ENCODE peak calls at places on chromosomes 11 and 22, in seven cellular contexts. H is adrenal gland, O is HFF-Myc, M is lung, I is tibial artery, E is Panc1, Q is lower leg skin. U is an unnamed sample.

GRCh38 chr11:64711138-64711943 is 11.7 kb downstream of the NRXN2 start:
- DNase-seq in H (no peak), O (no peak), M (no peak), I (no peak), E (no peak), Q (no peak), U (no peak)

GRCh38 chr22:27032121-27032761 is 374.9 kb downstream of the MIAT start:
- DNase-seq in H (no peak), O (no peak), M (no peak), I (peak), E (no peak), Q (no peak), U (no peak)

GRCh38 chr22:46576556-46577351 is 39.3 kb upstream of the CELSR1 start:
- DNase-seq in H (peak), O (no peak), M (no peak), I (no peak), E (no peak), Q (no peak), U (peak)

GRCh38 chr22:45263790-45264269 is 20.9 kb upstream of the UPK3A start:
- DNase-seq in H (peak), O (peak), M (peak), I (peak), E (peak), Q (peak), U (peak)

GRCh38 chr11:101127348-101127698 is 2.3 kb downstream of the PGR start:
- DNase-seq in H (peak), O (no peak), M (peak), I (peak), E (no peak), Q (peak), U (no peak)

GRCh38 chr11:69386594-69387408 is 92.8 kb downstream of the MYEOV start:
- DNase-seq in H (no peak), O (no peak), M (no peak), I (no peak), E (no peak), Q (peak), U (no peak)

GRCh38 chr11:134068829-134069425 is at the start of gene JAM3:
- DNase-seq in H (peak), O (peak), M (peak), I (peak), E (no peak), Q (peak), U (peak)

GRCh38 chr11:77446911-77447629 is 26.8 kb downstream of the PAK1 start:
- DNase-seq in H (no peak), O (no peak), M (no peak), I (no peak), E (no peak), Q (no peak), U (no peak)

GRCh38 chr11:16280256-16280682 is 76.1 kb downstream of the SOX6 start:
- DNase-seq in H (no peak), O (no peak), M (no peak), I (peak), E (no peak), Q (no peak), U (no peak)

GRCh38 chr11:100855466-100856067 is 168.5 kb downstream of the ARHGAP42 start:
- DNase-seq in H (no peak), O (no peak), M (no peak), I (no peak), E (no peak), Q (no peak), U (peak)

GRCh38 chr22:46046299-46046685 is 69.3 kb upstream of the WNT7B start:
- DNase-seq in H (no peak), O (no peak), M (no peak), I (no peak), E (no peak), Q (peak), U (no peak)

GRCh38 chr11:64566042-64566914 is 24.7 kb upstream of the SLC22A12 start:
- DNase-seq in H (peak), O (peak), M (peak), I (peak), E (no peak), Q (no peak), U (peak)

GRCh38 chr11:131912127-131912526 is 541.7 kb downstream of the NTM start:
- DNase-seq in H (no peak), O (no peak), M (no peak), I (no peak), E (no peak), Q (no peak), U (no peak)

GRCh38 chr11:119684361-119685072 is 44.5 kb downstream of the NECTIN1 start:
- DNase-seq in H (peak), O (peak), M (no peak), I (no peak), E (no peak), Q (no peak), U (peak)

GRCh38 chr22:30204015-30204741 is 42.4 kb downstream of the LIF start:
- DNase-seq in H (no peak), O (no peak), M (no peak), I (no peak), E (no peak), Q (peak), U (no peak)

GRCh38 chr22:47032091-47032943 is 269.9 kb downstream of the TBC1D22A start:
- DNase-seq in H (no peak), O (no peak), M (peak), I (no peak), E (no peak), Q (no peak), U (no peak)

GRCh38 chr11:125165111-125165663 is 636 bp downstream of the PKNOX2 start:
- DNase-seq in H (peak), O (no peak), M (no peak), I (peak), E (no peak), Q (peak), U (peak)

GRCh38 chr11:134575504-134576230 is 163.6 kb upstream of the B3GAT1 start:
- DNase-seq in H (no peak), O (no peak), M (peak), I (no peak), E (no peak), Q (no peak), U (no peak)

GRCh38 chr22:26476705-26477340 is 6.8 kb downstream of the HPS4 start:
- DNase-seq in H (no peak), O (no peak), M (no peak), I (no peak), E (no peak), Q (no peak), U (no peak)

GRCh38 chr22:44068422-44069191 is 44.5 kb downstream of the PARVB start:
- DNase-seq in H (no peak), O (no peak), M (peak), I (peak), E (no peak), Q (no peak), U (no peak)

GRCh38 chr11:2686360-2687222 is 13.2 kb downstream of the KCNQ1OT1 start:
- DNase-seq in H (peak), O (no peak), M (no peak), I (no peak), E (no peak), Q (peak), U (no peak)

GRCh38 chr22:24521791-24522245 is 26.7 kb downstream of the UPB1 start:
- DNase-seq in H (no peak), O (no peak), M (peak), I (no peak), E (peak), Q (no peak), U (peak)

GRCh38 chr11:121311373-121311772 is 18.8 kb downstream of the SC5D start:
- DNase-seq in H (no peak), O (no peak), M (no peak), I (no peak), E (no peak), Q (no peak), U (no peak)

GRCh38 chr11:67045314-67045713 is 11.3 kb upstream of the RHOD start:
- DNase-seq in H (peak), O (no peak), M (no peak), I (no peak), E (no peak), Q (no peak), U (peak)

GRCh38 chr22:39674536-39674935 is 104.0 kb downstream of the CACNA1I start:
- DNase-seq in H (no peak), O (no peak), M (no peak), I (no peak), E (no peak), Q (no peak), U (peak)

GRCh38 chr11:44445500-44446340 is 119.7 kb upstream of the CD82 start:
- DNase-seq in H (no peak), O (no peak), M (peak), I (no peak), E (no peak), Q (peak), U (no peak)

GRCh38 chr11:117618273-117618672 is 178.7 kb downstream of the DSCAML1 start:
- DNase-seq in H (no peak), O (no peak), M (no peak), I (no peak), E (no peak), Q (no peak), U (no peak)

GRCh38 chr11:117616979-117617378 is 180.0 kb downstream of the DSCAML1 start:
- DNase-seq in H (no peak), O (no peak), M (no peak), I (no peak), E (no peak), Q (no peak), U (no peak)

GRCh38 chr11:117612111-117612510 is 184.9 kb downstream of the DSCAML1 start:
- DNase-seq in H (no peak), O (no peak), M (no peak), I (no peak), E (no peak), Q (no peak), U (no peak)

GRCh38 chr11:117613521-117613920 is 183.5 kb downstream of the DSCAML1 start:
- DNase-seq in H (no peak), O (no peak), M (no peak), I (no peak), E (no peak), Q (no peak), U (no peak)

GRCh38 chr11:117614695-117615094 is 182.3 kb downstream of the DSCAML1 start:
- DNase-seq in H (no peak), O (no peak), M (no peak), I (no peak), E (no peak), Q (no peak), U (no peak)
- TF ChIP-seq CTCF in H (no peak), O (no peak), M (no peak), I (no peak), E (no peak), Q (no peak), U (no peak)

GRCh38 chr11:76209671-76209955 is 3.3 kb upstream of the WNT11 start:
- DNase-seq in H (no peak), O (no peak), M (no peak), I (no peak), E (no peak), Q (no peak), U (no peak)

GRCh38 chr11:76207642-76208378 is 1.5 kb upstream of the WNT11 start:
- DNase-seq in H (peak), O (no peak), M (peak), I (peak), E (peak), Q (peak), U (peak)

GRCh38 chr11:76208438-76208828 is 2.1 kb upstream of the WNT11 start:
- DNase-seq in H (no peak), O (no peak), M (no peak), I (no peak), E (no peak), Q (no peak), U (no peak)

GRCh38 chr11:76209956-76210885 is 3.9 kb upstream of the WNT11 start:
- DNase-seq in H (peak), O (no peak), M (no peak), I (peak), E (no peak), Q (peak), U (peak)

GRCh38 chr11:76208829-76209670 is 2.7 kb upstream of the WNT11 start:
- DNase-seq in H (peak), O (no peak), M (peak), I (peak), E (no peak), Q (peak), U (peak)
- H3K4me3 ChIP-seq in H (peak), O (peak), M (peak), I (peak), E (peak), Q (peak), U (peak)

DNA sequence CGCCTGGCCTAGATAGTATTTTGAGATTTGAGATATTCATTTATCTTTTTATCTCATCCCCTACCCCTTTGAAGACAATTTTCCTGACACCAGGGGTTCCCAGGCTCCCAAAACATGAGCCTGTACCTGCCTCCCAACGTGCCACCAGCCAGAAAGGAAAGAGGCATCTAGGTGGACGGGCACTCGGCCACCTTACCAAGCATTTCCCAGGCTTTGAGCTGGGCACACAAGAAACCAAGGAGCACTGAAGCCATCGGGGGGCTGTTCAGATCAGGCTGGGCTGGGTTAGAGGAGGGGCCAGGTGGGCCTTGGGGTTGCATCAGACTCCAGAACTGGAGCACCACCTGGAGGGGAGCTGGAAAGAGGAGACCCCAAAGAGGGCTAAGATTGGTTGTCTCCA is 28.5 kb upstream of the BAIAP2L2 start:
- DNase-seq in H (no peak), O (no peak), M (no peak), I (no peak), E (no peak), Q (no peak), U (no peak)
- TF ChIP-seq CTCF in H (no peak), O (no peak), M (no peak), I (no peak), E (no peak), Q (no peak), U (no peak)

GRCh38 chr11:47850337-47850736 is 2.2 kb upstream of the NUP160 start:
- DNase-seq in H (no peak), O (no peak), M (no peak), I (no peak), E (no peak), Q (no peak), U (no peak)

GRCh38 chr11:47848636-47849155 is 546 bp upstream of the NUP160 start:
- DNase-seq in H (no peak), O (no peak), M (no peak), I (no peak), E (no peak), Q (no peak), U (no peak)

GRCh38 chr11:47847537-47847891 is 636 bp downstream of the NUP160 start:
- DNase-seq in H (no peak), O (no peak), M (no peak), I (no peak), E (no peak), Q (no peak), U (no peak)

GRCh38 chr11:47847892-47848635 is at the start of gene NUP160:
- DNase-seq in H (peak), O (no peak), M (peak), I (peak), E (no peak), Q (peak), U (peak)

GRCh38 chr11:47846998-47847397 is 1.2 kb downstream of the NUP160 start:
- DNase-seq in H (no peak), O (no peak), M (no peak), I (no peak), E (no peak), Q (no peak), U (no peak)
- H3K4me3 ChIP-seq in H (no peak), O (peak), M (no peak), I (peak), E (peak), Q (no peak), U (peak)

GRCh38 chr22:48284671-48285070 is 1522.2 kb downstream of the TBC1D22A start:
- DNase-seq in H (no peak), O (no peak), M (no peak), I (no peak), E (no peak), Q (no peak), U (no peak)
- TF ChIP-seq CTCF in H (no peak), O (no peak), M (no peak), I (no peak), E (no peak), Q (no peak), U (no peak)